ENCODE peak calls at places on chromosomes 7 and 10, in five cellular contexts. V is mesenchymal stem cell, W is HepG2, Q is fibroblast of lung, M is OCI-LY7. H is an unnamed sample.

GRCh38 chr10:132637477-132638129 is 100.0 kb downstream of the INPP5A start:
- DNase-seq in V (peak), W (peak), Q (peak), M (peak), H (peak)

GRCh38 chr10:85510682-85511081 is 855.9 kb downstream of the GRID1 start:
- DNase-seq in V (no peak), W (no peak), Q (no peak), M (no peak), H (peak)

GRCh38 chr10:75994332-75995040 is 563.1 kb downstream of the LRMDA start:
- DNase-seq in V (no peak), W (no peak), Q (no peak), M (no peak), H (no peak)

GRCh38 chr10:102090772-102091171 is 25.6 kb downstream of the HPS6 start:
- DNase-seq in V (peak), W (no peak), Q (no peak), M (no peak), H (no peak)

GRCh38 chr7:80505900-80506500 is 5.9 kb downstream of the GNAT3 start:
- DNase-seq in V (no peak), W (no peak), Q (no peak), M (no peak), H (no peak)

GRCh38 chr10:107545717-107546116 is 381.2 kb upstream of the SORCS1 start:
- DNase-seq in V (no peak), W (no peak), Q (no peak), M (no peak), H (no peak)

GRCh38 chr10:14587540-14588083 is 187.1 kb downstream of the FAM107B start:
- DNase-seq in V (no peak), W (no peak), Q (no peak), M (no peak), H (no peak)

GRCh38 chr10:102814456-102814871 is 22.7 kb downstream of the CYP17A1 start:
- DNase-seq in V (peak), W (peak), Q (peak), M (peak), H (no peak)

GRCh38 chr10:7797582-7797981 is 9.6 kb downstream of the ATP5F1C start:
- DNase-seq in V (peak), W (no peak), Q (peak), M (no peak), H (no peak)

GRCh38 chr7:47581821-47582747 is at the start of gene TNS3:
- DNase-seq in V (peak), W (no peak), Q (peak), M (peak), H (peak)

GRCh38 chr7:47933229-47933628 is 15.0 kb downstream of the PKD1L1 start:
- DNase-seq in V (no peak), W (no peak), Q (no peak), M (no peak), H (no peak)

GRCh38 chr7:133973710-133974109 is 153.4 kb upstream of the LRGUK start:
- DNase-seq in V (no peak), W (no peak), Q (no peak), M (no peak), H (no peak)

GRCh38 chr7:124700655-124701054 is 64.9 kb downstream of the GPR37 start:
- DNase-seq in V (peak), W (no peak), Q (no peak), M (no peak), H (no peak)

GRCh38 chr7:20327047-20327446 is 3.7 kb upstream of the ITGB8 start:
- DNase-seq in V (no peak), W (no peak), Q (peak), M (no peak), H (no peak)

GRCh38 chr7:14125998-14126397 is 136.5 kb upstream of the ETV1 start:
- DNase-seq in V (peak), W (no peak), Q (no peak), M (no peak), H (no peak)

GRCh38 chr7:154903083-154903731 is 99.7 kb downstream of the PAXIP1 start:
- DNase-seq in V (no peak), W (peak), Q (no peak), M (no peak), H (no peak)

GRCh38 chr7:47266131-47266706 is 315.7 kb downstream of the TNS3 start:
- DNase-seq in V (peak), W (peak), Q (peak), M (peak), H (peak)

DNA sequence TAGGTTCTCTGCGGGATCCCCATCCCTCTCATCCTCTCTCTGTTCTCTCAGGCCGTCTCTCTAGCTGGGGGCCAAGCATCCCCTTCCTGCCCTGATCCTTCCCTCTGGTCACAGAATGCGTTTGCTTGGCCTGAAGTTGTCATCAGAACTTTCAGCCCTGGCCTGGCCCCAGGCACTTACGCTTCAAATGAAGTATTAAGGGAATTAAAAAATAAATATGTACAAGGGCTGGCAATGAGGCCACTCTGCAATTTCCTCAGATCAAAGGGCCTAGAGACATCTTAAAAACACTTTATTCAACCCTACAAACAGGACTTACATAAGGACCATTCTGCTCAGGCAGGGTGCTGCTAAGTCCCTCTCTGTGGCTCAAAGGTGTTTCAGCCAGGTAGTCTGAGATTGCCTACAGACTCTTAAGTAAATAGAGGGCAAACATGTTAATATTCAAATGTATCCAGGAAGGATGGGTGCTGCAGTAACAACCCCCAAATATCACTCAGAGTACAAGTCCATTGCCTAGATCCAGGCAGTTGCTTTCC is 16.0 kb downstream of the SFTPD start:
- DNase-seq in V (no peak), W (no peak), Q (no peak), M (no peak), H (no peak)
- H3K27ac ChIP-seq in V (no peak), W (no peak), Q (no peak), M (no peak), H (no peak)

DNA sequence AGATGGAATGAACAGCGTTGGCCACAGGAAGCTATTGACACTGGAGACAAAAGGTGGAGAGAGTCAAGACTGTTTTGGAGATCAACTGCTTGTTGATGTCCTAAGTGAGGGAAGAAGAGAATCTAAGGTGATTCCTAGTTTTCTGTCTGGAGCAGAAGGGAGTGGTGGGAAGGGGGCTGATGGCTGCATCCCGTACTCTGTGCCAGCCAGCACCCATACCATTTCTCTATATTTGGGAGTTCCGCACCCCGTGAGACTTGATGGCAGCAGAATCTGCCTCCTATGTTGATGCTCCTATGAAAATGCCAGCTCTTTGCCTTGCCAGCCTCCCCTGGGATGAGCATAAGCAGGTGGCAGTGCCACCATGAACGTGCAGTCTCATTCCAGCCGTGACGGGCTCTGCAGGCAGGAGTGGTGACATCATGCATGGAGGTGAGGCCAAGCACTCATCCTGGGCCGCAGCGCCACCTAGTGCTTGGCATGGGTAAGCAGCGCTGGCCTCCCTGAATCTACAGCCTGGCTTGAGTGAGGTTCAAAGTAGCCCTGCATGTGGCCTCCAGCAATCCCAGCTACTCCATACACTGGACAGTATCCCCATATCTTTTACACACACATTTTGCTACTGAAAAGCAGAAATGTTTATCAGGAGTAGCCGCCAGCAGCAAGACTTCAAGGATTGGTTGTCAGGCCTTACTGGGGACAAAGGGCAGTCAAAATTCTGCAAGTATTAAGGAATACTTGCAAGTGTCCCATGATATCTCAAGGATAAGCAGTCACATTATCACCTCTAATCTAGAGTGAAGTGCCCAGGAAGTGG is 43.0 kb downstream of the PODXL start:
- DNase-seq in V (peak), W (peak), Q (peak), M (peak), H (peak)
- H3K27ac ChIP-seq in V (no peak), W (no peak), Q (no peak), M (no peak), H (no peak)

GRCh38 chr7:149568218-149568617 is 70.6 kb upstream of the ZNF746 start:
- DNase-seq in V (no peak), W (no peak), Q (no peak), M (no peak), H (no peak)

GRCh38 chr7:149564340-149565095 is 66.9 kb upstream of the ZNF746 start:
- DNase-seq in V (no peak), W (no peak), Q (no peak), M (no peak), H (no peak)

GRCh38 chr7:149566103-149566502 is 68.5 kb upstream of the ZNF746 start:
- DNase-seq in V (no peak), W (no peak), Q (no peak), M (no peak), H (no peak)

GRCh38 chr7:149562602-149563001 is 65.0 kb upstream of the ZNF746 start:
- DNase-seq in V (peak), W (no peak), Q (peak), M (no peak), H (no peak)

DNA sequence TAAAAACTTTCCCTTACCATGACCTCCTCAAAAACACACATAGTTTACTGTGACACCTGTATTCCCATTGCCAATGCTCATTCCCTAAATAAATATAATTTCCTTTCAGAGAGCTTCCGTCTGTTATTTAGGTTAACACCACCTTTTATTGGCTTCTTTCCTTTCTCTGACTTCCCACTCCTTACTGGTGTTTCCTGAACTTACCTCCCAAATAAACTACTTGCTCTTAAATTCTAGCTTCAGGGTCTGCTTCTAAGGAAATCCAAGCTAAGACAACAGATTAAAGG is 67.4 kb upstream of the ZNF746 start:
- DNase-seq in V (no peak), W (no peak), Q (no peak), M (no peak), H (no peak)
- H3K27ac ChIP-seq in V (no peak), W (no peak), Q (no peak), M (no peak), H (no peak)

GRCh38 chr7:142812437-142813215 is 41.9 kb downstream of the PRSS2 start:
- DNase-seq in V (no peak), W (no peak), Q (no peak), M (peak), H (no peak)

GRCh38 chr7:142813699-142814098 is 41.2 kb upstream of the EPHB6 start:
- DNase-seq in V (no peak), W (no peak), Q (no peak), M (no peak), H (no peak)

GRCh38 chr7:142811154-142811737 is 40.5 kb downstream of the PRSS2 start:
- DNase-seq in V (peak), W (peak), Q (peak), M (peak), H (no peak)

GRCh38 chr7:142815099-142815498 is 39.8 kb upstream of the EPHB6 start:
- DNase-seq in V (no peak), W (no peak), Q (no peak), M (no peak), H (peak)

GRCh38 chr7:142813262-142813661 is 41.6 kb upstream of the EPHB6 start:
- DNase-seq in V (peak), W (peak), Q (no peak), M (no peak), H (no peak)
- H3K27ac ChIP-seq in V (no peak), W (no peak), Q (no peak), M (no peak), H (no peak)

DNA sequence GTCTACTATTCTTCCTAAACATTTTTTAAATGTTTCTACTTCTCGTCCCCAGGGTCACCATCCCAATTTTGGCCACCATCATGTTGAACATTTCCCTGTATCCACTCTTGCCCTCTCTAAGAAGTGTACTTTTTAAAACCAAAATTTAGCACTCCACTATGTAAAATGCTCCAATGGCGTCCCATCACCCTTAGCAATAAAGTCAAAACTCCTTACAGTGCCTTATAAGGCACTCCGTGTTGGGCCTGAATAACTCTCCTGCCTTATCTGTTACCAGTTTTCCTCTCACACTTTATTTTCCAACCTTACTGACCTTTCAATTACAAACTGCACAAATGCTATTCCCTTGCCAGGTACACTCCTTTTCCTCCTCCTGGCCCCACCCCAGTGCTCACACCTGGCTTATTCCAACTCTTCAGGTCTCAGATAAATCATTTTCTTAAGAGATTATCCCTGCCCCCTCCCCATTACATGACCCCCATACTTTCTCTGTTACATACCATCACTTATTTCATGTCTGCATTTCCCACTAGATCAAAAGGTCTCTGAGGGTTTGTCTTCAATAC is 1.3 kb downstream of the TMEM168 start:
- DNase-seq in V (no peak), W (no peak), Q (no peak), M (no peak), H (no peak)
- H3K27ac ChIP-seq in V (no peak), W (peak), Q (peak), M (no peak), H (no peak)

H was measured in WERI-Rb-1.